ENCODE peak calls at places on chromosomes 3 and 15, in five cellular contexts. One of them, this sample, is unnamed.

GRCh38 chr3:55549172-55549571 is 62.1 kb upstream of the WNT5A start:
- DNase-seq in endothelial cell: no peak
- DNase-seq in mammary epithelial cell: no peak
- DNase-seq in progenitor cell of endocrine pancreas: no peak
- DNase-seq in tibial nerve: no peak
- DNase-seq in this sample: no peak

GRCh38 chr3:43707998-43708397 is 17.3 kb downstream of the ABHD5 start:
- DNase-seq in tibial nerve: no peak
- DNase-seq in mammary epithelial cell: peak
- DNase-seq in endothelial cell: no peak
- DNase-seq in progenitor cell of endocrine pancreas: no peak
- DNase-seq in this sample: no peak

GRCh38 chr3:160617636-160618035 is 52.3 kb upstream of the KPNA4 start:
- DNase-seq in mammary epithelial cell: no peak
- DNase-seq in endothelial cell: no peak
- DNase-seq in progenitor cell of endocrine pancreas: no peak
- DNase-seq in tibial nerve: no peak
- DNase-seq in this sample: no peak

GRCh38 chr15:99426431-99427105 is 139.2 kb upstream of the MEF2A start:
- DNase-seq in progenitor cell of endocrine pancreas: no peak
- DNase-seq in tibial nerve: no peak
- DNase-seq in mammary epithelial cell: no peak
- DNase-seq in endothelial cell: no peak
- DNase-seq in this sample: no peak

GRCh38 chr3:11604139-11604895 is 39.4 kb downstream of the VGLL4 start:
- DNase-seq in mammary epithelial cell: no peak
- DNase-seq in progenitor cell of endocrine pancreas: no peak
- DNase-seq in endothelial cell: no peak
- DNase-seq in tibial nerve: no peak
- DNase-seq in this sample: no peak

GRCh38 chr3:88219138-88219792 is 69.5 kb downstream of the C3orf38 start:
- DNase-seq in endothelial cell: peak
- DNase-seq in progenitor cell of endocrine pancreas: peak
- DNase-seq in mammary epithelial cell: peak
- DNase-seq in tibial nerve: no peak
- DNase-seq in this sample: peak

GRCh38 chr3:29185706-29186105 is 95.2 kb upstream of the RBMS3 start:
- DNase-seq in endothelial cell: no peak
- DNase-seq in progenitor cell of endocrine pancreas: no peak
- DNase-seq in tibial nerve: no peak
- DNase-seq in mammary epithelial cell: peak
- DNase-seq in this sample: no peak

GRCh38 chr3:181382656-181383055 is 329.1 kb upstream of the SOX2 start:
- DNase-seq in progenitor cell of endocrine pancreas: no peak
- DNase-seq in mammary epithelial cell: no peak
- DNase-seq in tibial nerve: no peak
- DNase-seq in endothelial cell: no peak
- DNase-seq in this sample: no peak

GRCh38 chr3:27721717-27722564 is at the start of gene EOMES:
- DNase-seq in endothelial cell: peak
- DNase-seq in mammary epithelial cell: peak
- DNase-seq in progenitor cell of endocrine pancreas: no peak
- DNase-seq in tibial nerve: no peak
- DNase-seq in this sample: no peak

GRCh38 chr3:140152851-140153640 is 218.1 kb downstream of the CLSTN2 start:
- DNase-seq in tibial nerve: no peak
- DNase-seq in endothelial cell: no peak
- DNase-seq in mammary epithelial cell: no peak
- DNase-seq in progenitor cell of endocrine pancreas: no peak
- DNase-seq in this sample: no peak

GRCh38 chr3:51759203-51759602 is 19.8 kb downstream of the IQCF6 start:
- DNase-seq in progenitor cell of endocrine pancreas: no peak
- DNase-seq in mammary epithelial cell: no peak
- DNase-seq in endothelial cell: no peak
- DNase-seq in tibial nerve: no peak
- DNase-seq in this sample: no peak

GRCh38 chr3:10432156-10432845 is 73.1 kb downstream of the ATP2B2 start:
- DNase-seq in progenitor cell of endocrine pancreas: no peak
- DNase-seq in tibial nerve: no peak
- DNase-seq in endothelial cell: no peak
- DNase-seq in mammary epithelial cell: no peak
- DNase-seq in this sample: no peak

GRCh38 chr3:57221883-57222282 is 5.6 kb upstream of the APPL1 start:
- DNase-seq in mammary epithelial cell: no peak
- DNase-seq in endothelial cell: no peak
- DNase-seq in progenitor cell of endocrine pancreas: no peak
- DNase-seq in tibial nerve: no peak
- DNase-seq in this sample: no peak

GRCh38 chr15:47862402-47862801 is 145.1 kb downstream of the SEMA6D start:
- DNase-seq in tibial nerve: no peak
- DNase-seq in endothelial cell: no peak
- DNase-seq in progenitor cell of endocrine pancreas: no peak
- DNase-seq in mammary epithelial cell: no peak
- DNase-seq in this sample: no peak

GRCh38 chr3:72255736-72256559 is 471.0 kb upstream of the PROK2 start:
- DNase-seq in endothelial cell: no peak
- DNase-seq in progenitor cell of endocrine pancreas: no peak
- DNase-seq in mammary epithelial cell: peak
- DNase-seq in tibial nerve: no peak
- DNase-seq in this sample: no peak

GRCh38 chr15:86538141-86538540 is 458.5 kb downstream of the AGBL1 start:
- DNase-seq in progenitor cell of endocrine pancreas: no peak
- DNase-seq in mammary epithelial cell: peak
- DNase-seq in endothelial cell: no peak
- DNase-seq in tibial nerve: no peak
- DNase-seq in this sample: no peak

GRCh38 chr15:99037646-99038045 is 30.1 kb upstream of the PGPEP1L start:
- DNase-seq in progenitor cell of endocrine pancreas: no peak
- DNase-seq in mammary epithelial cell: no peak
- DNase-seq in tibial nerve: no peak
- DNase-seq in endothelial cell: no peak
- DNase-seq in this sample: no peak

GRCh38 chr3:116678853-116679252 is 30.7 kb upstream of the TUSC7 start:
- DNase-seq in progenitor cell of endocrine pancreas: no peak
- DNase-seq in tibial nerve: no peak
- DNase-seq in mammary epithelial cell: no peak
- DNase-seq in endothelial cell: no peak
- DNase-seq in this sample: no peak

GRCh38 chr15:60000113-60000823 is 3.8 kb upstream of the FOXB1 start:
- DNase-seq in endothelial cell: no peak
- DNase-seq in tibial nerve: no peak
- DNase-seq in progenitor cell of endocrine pancreas: no peak
- DNase-seq in mammary epithelial cell: no peak
- DNase-seq in this sample: no peak

GRCh38 chr3:16697437-16698258 is 92.4 kb upstream of the DAZL start:
- DNase-seq in mammary epithelial cell: no peak
- DNase-seq in endothelial cell: no peak
- DNase-seq in progenitor cell of endocrine pancreas: no peak
- DNase-seq in tibial nerve: no peak
- DNase-seq in this sample: no peak

GRCh38 chr3:108835101-108835500 is 12.5 kb downstream of the TRAT1 start:
- DNase-seq in mammary epithelial cell: no peak
- DNase-seq in progenitor cell of endocrine pancreas: no peak
- DNase-seq in endothelial cell: no peak
- DNase-seq in tibial nerve: no peak
- DNase-seq in this sample: no peak

GRCh38 chr15:90902996-90903732 is at the start of gene MAN2A2:
- DNase-seq in endothelial cell: peak
- DNase-seq in tibial nerve: no peak
- DNase-seq in progenitor cell of endocrine pancreas: peak
- DNase-seq in mammary epithelial cell: peak
- DNase-seq in this sample: peak

GRCh38 chr3:64674591-64675076 is 13.2 kb downstream of the ADAMTS9 start:
- DNase-seq in tibial nerve: no peak
- DNase-seq in endothelial cell: no peak
- DNase-seq in progenitor cell of endocrine pancreas: no peak
- DNase-seq in mammary epithelial cell: no peak
- DNase-seq in this sample: no peak

DNA sequence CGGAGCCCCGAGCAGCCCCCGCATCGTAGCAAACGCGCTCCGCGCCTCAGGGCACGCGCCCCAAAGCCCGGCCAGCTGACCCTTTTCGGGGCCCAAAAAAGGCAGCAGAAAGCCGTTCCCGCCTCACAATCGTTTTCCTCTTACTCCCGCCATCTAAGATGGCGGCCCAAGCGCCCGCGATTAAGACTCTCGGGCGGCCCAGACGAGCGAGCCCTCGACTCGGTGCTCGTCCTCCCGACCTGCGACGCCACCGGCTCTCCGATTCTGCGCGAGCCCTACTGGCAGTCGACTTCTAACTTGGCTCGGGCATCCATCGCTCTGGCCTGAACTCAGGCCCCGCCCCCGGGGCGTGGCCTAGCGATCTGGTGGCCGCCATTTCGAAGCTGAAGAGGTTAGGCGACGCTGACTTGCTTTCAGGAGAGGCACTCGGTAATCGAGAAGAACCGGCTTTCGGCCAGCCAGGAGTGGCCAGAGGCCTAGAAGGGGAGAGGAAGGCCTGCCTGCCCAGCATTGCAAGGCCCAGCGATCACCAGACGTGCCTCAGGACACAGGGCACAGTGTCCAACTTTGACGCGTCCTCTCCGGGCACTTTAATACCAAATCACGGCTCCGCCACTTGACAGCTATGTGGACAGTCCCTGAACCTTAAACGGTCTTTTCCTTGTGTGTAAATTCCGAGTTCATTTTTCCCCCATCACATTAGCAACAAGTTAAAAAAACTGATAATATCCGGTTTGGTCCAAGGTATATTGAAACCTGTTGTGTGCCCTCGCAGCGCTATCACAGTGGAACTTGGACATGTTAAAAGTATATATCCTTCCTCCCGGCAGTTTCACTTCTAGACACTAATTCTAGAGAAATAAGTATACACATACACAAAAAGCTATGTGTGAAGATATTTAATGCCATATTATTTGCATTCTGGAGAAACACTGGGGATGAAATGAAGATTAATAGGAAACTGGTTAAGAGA is at the start of gene RAF1:
- DNase-seq in endothelial cell: peak
- DNase-seq in tibial nerve: peak
- DNase-seq in mammary epithelial cell: peak
- DNase-seq in progenitor cell of endocrine pancreas: peak
- DNase-seq in this sample: peak
- TF ChIP-seq CTCF in endothelial cell: no peak
- TF ChIP-seq CTCF in tibial nerve: peak
- TF ChIP-seq CTCF in mammary epithelial cell: no peak
- TF ChIP-seq CTCF in progenitor cell of endocrine pancreas: no peak
- TF ChIP-seq CTCF in this sample: no peak

GRCh38 chr3:3782469-3782868 is 16.8 kb upstream of the LRRN1 start:
- DNase-seq in mammary epithelial cell: no peak
- DNase-seq in endothelial cell: no peak
- DNase-seq in tibial nerve: no peak
- DNase-seq in progenitor cell of endocrine pancreas: no peak
- DNase-seq in this sample: no peak
- TF ChIP-seq CTCF in mammary epithelial cell: no peak
- TF ChIP-seq CTCF in endothelial cell: no peak
- TF ChIP-seq CTCF in tibial nerve: no peak
- TF ChIP-seq CTCF in progenitor cell of endocrine pancreas: no peak
- TF ChIP-seq CTCF in this sample: no peak

GRCh38 chr3:99620077-99620476 is 18.3 kb upstream of the COL8A1 start:
- DNase-seq in endothelial cell: no peak
- DNase-seq in progenitor cell of endocrine pancreas: no peak
- DNase-seq in mammary epithelial cell: no peak
- DNase-seq in tibial nerve: no peak
- DNase-seq in this sample: no peak
- TF ChIP-seq CTCF in endothelial cell: no peak
- TF ChIP-seq CTCF in progenitor cell of endocrine pancreas: peak
- TF ChIP-seq CTCF in mammary epithelial cell: peak
- TF ChIP-seq CTCF in tibial nerve: no peak
- TF ChIP-seq CTCF in this sample: no peak

DNA sequence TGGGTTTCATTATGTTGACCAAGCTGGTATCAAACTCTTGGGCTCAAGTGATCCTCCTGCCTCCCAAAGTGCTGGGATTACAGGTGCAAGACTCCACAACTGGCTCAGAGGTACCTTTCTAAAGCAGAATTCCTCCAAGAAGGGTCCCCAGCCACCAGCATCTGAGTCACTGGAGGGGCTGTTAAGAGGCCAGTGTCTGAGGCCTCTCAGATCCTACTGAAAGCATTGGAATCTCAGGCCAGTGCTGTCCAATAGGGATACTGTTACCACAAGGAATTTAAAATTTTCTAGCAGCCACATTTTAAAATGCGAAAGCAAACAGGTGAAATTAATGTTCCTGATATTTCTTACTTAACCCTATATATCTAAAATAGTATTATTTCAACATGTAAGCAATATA is 1.3 kb downstream of the CAV3 start:
- DNase-seq in mammary epithelial cell: no peak
- DNase-seq in tibial nerve: no peak
- DNase-seq in endothelial cell: no peak
- DNase-seq in progenitor cell of endocrine pancreas: no peak
- DNase-seq in this sample: no peak
- TF ChIP-seq CTCF in mammary epithelial cell: no peak
- TF ChIP-seq CTCF in tibial nerve: no peak
- TF ChIP-seq CTCF in endothelial cell: no peak
- TF ChIP-seq CTCF in progenitor cell of endocrine pancreas: no peak
- TF ChIP-seq CTCF in this sample: no peak

GRCh38 chr3:107663266-107663665 is 140.5 kb downstream of the BBX start:
- DNase-seq in progenitor cell of endocrine pancreas: no peak
- DNase-seq in endothelial cell: no peak
- DNase-seq in mammary epithelial cell: no peak
- DNase-seq in tibial nerve: no peak
- DNase-seq in this sample: no peak

GRCh38 chr3:107665351-107665750 is 142.6 kb downstream of the BBX start:
- DNase-seq in mammary epithelial cell: no peak
- DNase-seq in endothelial cell: no peak
- DNase-seq in progenitor cell of endocrine pancreas: no peak
- DNase-seq in tibial nerve: no peak
- DNase-seq in this sample: no peak

GRCh38 chr3:107666853-107667252 is 144.1 kb downstream of the BBX start:
- DNase-seq in tibial nerve: no peak
- DNase-seq in mammary epithelial cell: no peak
- DNase-seq in progenitor cell of endocrine pancreas: no peak
- DNase-seq in endothelial cell: no peak
- DNase-seq in this sample: no peak

GRCh38 chr3:107662586-107662985 is 139.8 kb downstream of the BBX start:
- DNase-seq in progenitor cell of endocrine pancreas: no peak
- DNase-seq in mammary epithelial cell: no peak
- DNase-seq in endothelial cell: no peak
- DNase-seq in tibial nerve: no peak
- DNase-seq in this sample: no peak

GRCh38 chr3:107664614-107665013 is 141.9 kb downstream of the BBX start:
- DNase-seq in endothelial cell: no peak
- DNase-seq in tibial nerve: no peak
- DNase-seq in progenitor cell of endocrine pancreas: no peak
- DNase-seq in mammary epithelial cell: no peak
- DNase-seq in this sample: no peak
- TF ChIP-seq CTCF in endothelial cell: no peak
- TF ChIP-seq CTCF in tibial nerve: no peak
- TF ChIP-seq CTCF in progenitor cell of endocrine pancreas: no peak
- TF ChIP-seq CTCF in mammary epithelial cell: no peak
- TF ChIP-seq CTCF in this sample: no peak

GRCh38 chr3:18445421-18446066 is 20.4 kb upstream of the SATB1 start:
- DNase-seq in progenitor cell of endocrine pancreas: no peak
- DNase-seq in endothelial cell: no peak
- DNase-seq in mammary epithelial cell: no peak
- DNase-seq in tibial nerve: no peak
- DNase-seq in this sample: no peak
- TF ChIP-seq CTCF in progenitor cell of endocrine pancreas: no peak
- TF ChIP-seq CTCF in endothelial cell: no peak
- TF ChIP-seq CTCF in mammary epithelial cell: no peak
- TF ChIP-seq CTCF in tibial nerve: no peak
- TF ChIP-seq CTCF in this sample: no peak

GRCh38 chr3:189142527-189142926 is 29.2 kb upstream of the TPRG1 start:
- DNase-seq in endothelial cell: no peak
- DNase-seq in tibial nerve: no peak
- DNase-seq in progenitor cell of endocrine pancreas: no peak
- DNase-seq in mammary epithelial cell: peak
- DNase-seq in this sample: no peak
- TF ChIP-seq CTCF in endothelial cell: no peak
- TF ChIP-seq CTCF in tibial nerve: no peak
- TF ChIP-seq CTCF in progenitor cell of endocrine pancreas: no peak
- TF ChIP-seq CTCF in mammary epithelial cell: no peak
- TF ChIP-seq CTCF in this sample: no peak